ENCODE peak calls at places on chromosomes 2 and 18, in six cellular contexts. X is AG04449, N is RKO, E is hepatic stellate cell, J is left kidney, Q is A172. W is an unnamed sample.

GRCh38 chr2:9192712-9193111 is 13.9 kb upstream of the ASAP2 start:
- DNase-seq in X (no peak), N (no peak), E (no peak), J (no peak), Q (no peak), W (no peak)

GRCh38 chr2:10000541-10000940 is 42.8 kb upstream of the KLF11 start:
- DNase-seq in X (no peak), N (no peak), E (no peak), J (no peak), Q (no peak), W (no peak)

GRCh38 chr18:79372461-79372860 is 23.3 kb upstream of the NFATC1 start:
- DNase-seq in X (no peak), N (no peak), E (no peak), J (no peak), Q (no peak), W (no peak)

GRCh38 chr2:26491563-26492167 is 13.7 kb upstream of the OTOF start:
- DNase-seq in X (no peak), N (no peak), E (no peak), J (no peak), Q (no peak), W (no peak)

GRCh38 chr2:73449404-73449803 is 63.8 kb downstream of the ALMS1 start:
- DNase-seq in X (no peak), N (no peak), E (no peak), J (no peak), Q (no peak), W (no peak)

GRCh38 chr2:30737326-30737610 is 70.0 kb downstream of the CAPN13 start:
- DNase-seq in X (no peak), N (no peak), E (no peak), J (no peak), Q (no peak), W (no peak)

GRCh38 chr18:26479686-26480079 is 68.7 kb downstream of the KCTD1 start:
- DNase-seq in X (no peak), N (no peak), E (no peak), J (peak; percentile 64), Q (peak; percentile 26), W (no peak)

GRCh38 chr2:158817596-158817995 is 22.5 kb downstream of the DAPL1 start:
- DNase-seq in X (no peak), N (no peak), E (peak; percentile 48), J (peak; percentile 70), Q (no peak), W (no peak)

GRCh38 chr2:47214990-47215389 is 59.9 kb upstream of the STPG4 start:
- DNase-seq in X (no peak), N (no peak), E (no peak), J (no peak), Q (no peak), W (no peak)

GRCh38 chr2:197254776-197255521 is 55.6 kb downstream of the ANKRD44 start:
- DNase-seq in X (no peak), N (no peak), E (no peak), J (peak; percentile 87), Q (no peak), W (no peak)